ENCODE peak calls at places on chromosomes 12 and 14, in five cellular contexts. D is left ventricle myocardium inferior, T is left lung, E is hepatocyte, V is PC-3. G is an unnamed sample.

GRCh38 chr12:65941388-65941787 is 117.1 kb downstream of the HMGA2 start:
- DNase-seq in E (no peak), D (no peak), T (no peak), V (peak; percentile 84), G (no peak)

GRCh38 chr12:120847392-120848157 is 56.6 kb downstream of the SPPL3 start:
- DNase-seq in T (no peak), E (no peak), V (peak; percentile 34), D (no peak), G (no peak)

GRCh38 chr12:88793091-88793490 is 212.8 kb upstream of the KITLG start:
- DNase-seq in T (no peak), V (peak; percentile 17), D (no peak), E (no peak), G (no peak)

GRCh38 chr14:53529519-53529918 is 376.4 kb upstream of the DDHD1 start:
- DNase-seq in T (no peak), D (no peak), V (no peak), E (no peak), G (no peak)

GRCh38 chr12:5806376-5807089 is 138.5 kb downstream of the ANO2 start:
- DNase-seq in E (no peak), D (no peak), T (no peak), V (peak; percentile 66), G (no peak)

GRCh38 chr14:102200690-102201368 is 61.1 kb downstream of the WDR20 start:
- DNase-seq in D (no peak), V (no peak), T (no peak), E (no peak), G (no peak)

GRCh38 chr12:77122236-77122635 is 56.9 kb upstream of the E2F7 start:
- DNase-seq in T (no peak), D (no peak), V (peak; percentile 90), E (peak; percentile 30), G (no peak)

GRCh38 chr12:6927999-6928702 is 392 bp downstream of the ATN1 start:
- DNase-seq in V (no peak), E (peak; percentile 58), D (no peak), T (peak; percentile 81), G (no peak)

GRCh38 chr12:71415336-71416231 is 24.0 kb upstream of the LGR5 start:
- DNase-seq in T (no peak), D (no peak), V (peak; percentile 81), E (peak; percentile 80), G (no peak)

GRCh38 chr14:31934767-31935266 is 142.3 kb upstream of the ARHGAP5 start:
- DNase-seq in E (peak; percentile 78), V (peak; percentile 61), D (peak; percentile 26), T (no peak), G (no peak)

GRCh38 chr14:74207943-74208342 is 31.3 kb upstream of the VSX2 start:
- DNase-seq in T (no peak), V (peak; percentile 38), D (no peak), E (no peak), G (no peak)

GRCh38 chr12:8822298-8822697 is at the start of gene A2ML1:
- DNase-seq in V (peak; percentile 72), T (no peak), E (no peak), D (no peak), G (no peak)

GRCh38 chr12:105036937-105037649 is 47.2 kb downstream of the ALDH1L2 start:
- DNase-seq in V (peak; percentile 25), E (no peak), T (no peak), D (no peak), G (no peak)

GRCh38 chr12:65232490-65233077 is 45.9 kb upstream of the MSRB3 start:
- DNase-seq in D (no peak), T (no peak), E (peak; percentile 8), V (peak; percentile 45), G (no peak)

GRCh38 chr14:78254911-78255431 is 84.8 kb downstream of the NRXN3 start:
- DNase-seq in E (no peak), T (no peak), D (no peak), V (peak; percentile 18), G (no peak)

GRCh38 chr12:32877670-32878459 is 18.7 kb downstream of the PKP2 start:
- DNase-seq in V (no peak), D (peak; percentile 80), E (no peak), T (peak; percentile 79), G (no peak)

GRCh38 chr12:53381739-53382630 is 2.0 kb downstream of the SP1 start:
- DNase-seq in E (peak; percentile 54), V (peak; percentile 72), T (no peak), D (peak; percentile 34), G (no peak)

GRCh38 chr14:59435106-59435505 is 30.1 kb downstream of the GPR135 start:
- DNase-seq in D (no peak), E (no peak), T (no peak), V (no peak), G (no peak)

GRCh38 chr14:25516838-25517237 is 466.9 kb upstream of the STXBP6 start:
- DNase-seq in E (no peak), T (no peak), D (no peak), V (no peak), G (no peak)

GRCh38 chr12:50979369-50980052 is 27.2 kb downstream of the HIGD1C start:
- DNase-seq in V (no peak), D (no peak), E (no peak), T (no peak), G (no peak)

GRCh38 chr14:50615056-50615455 is 53.0 kb downstream of the SAV1 start:
- DNase-seq in E (no peak), D (no peak), T (no peak), V (no peak), G (no peak)

GRCh38 chr12:128755565-128755964 is 68.2 kb downstream of the SLC15A4 start:
- DNase-seq in D (no peak), E (no peak), T (no peak), V (peak; percentile 37), G (no peak)

GRCh38 chr14:70981005-70981952 is 74.0 kb downstream of the PCNX1 start:
- DNase-seq in T (no peak), V (peak; percentile 41), D (no peak), E (no peak), G (no peak)

GRCh38 chr12:127479256-127479655 is 787.7 kb upstream of the TMEM132C start:
- DNase-seq in E (no peak), D (no peak), V (no peak), T (no peak), G (no peak)

GRCh38 chr12:67681145-67681778 is 32.7 kb downstream of the DYRK2 start:
- DNase-seq in D (no peak), T (no peak), E (peak; percentile 47), V (peak; percentile 84), G (no peak)

GRCh38 chr12:58931518-58931917 is 11.2 kb upstream of the LRIG3 start:
- DNase-seq in T (no peak), E (no peak), D (no peak), V (no peak), G (no peak)
- TF ChIP-seq CTCF in T (no peak), E (no peak), D (no peak), V (peak; percentile 34), G (no peak)

GRCh38 chr12:123621619-123622530 is 11.6 kb downstream of the EIF2B1 start:
- DNase-seq in V (no peak), E (no peak), D (no peak), T (no peak), G (no peak)
- H3K36me3 ChIP-seq in V (peaks cover 70% of the 10 kb centered on the region), E (no peaks in the 10 kb centered on the region), D (peaks cover 96% of the 10 kb centered on the region), T (peaks cover 100% of the 10 kb centered on the region), G (no peaks in the 10 kb centered on the region)

DNA sequence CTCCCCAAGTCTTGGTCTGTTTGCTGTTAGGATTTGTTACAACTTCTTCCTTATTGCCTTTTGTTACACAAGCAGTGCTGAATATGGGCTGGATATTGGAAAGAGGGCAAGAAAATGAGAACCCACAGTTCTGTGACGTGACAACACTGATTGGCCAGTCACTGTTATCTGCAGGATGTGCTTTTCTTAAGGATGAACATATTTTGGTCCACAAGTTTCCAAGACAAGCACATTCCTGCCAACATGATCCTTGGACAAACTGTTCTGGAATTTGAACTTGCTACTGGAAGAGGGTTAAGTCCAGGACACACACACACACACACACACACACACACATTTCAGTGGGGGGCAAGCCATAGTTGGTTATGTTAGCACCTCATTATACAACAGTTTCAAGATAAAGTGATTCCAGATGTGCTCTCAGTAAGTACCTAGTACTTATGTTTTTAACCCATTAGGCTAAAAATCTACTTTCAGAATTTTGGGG is 16.6 kb upstream of the SLC38A2 start:
- DNase-seq in E (no peak), V (no peak), D (no peak), T (no peak), G (no peak)
- H3K4me1 ChIP-seq in E (peaks cover 55% of the 10 kb centered on the region), V (peaks cover 86% of the 10 kb centered on the region), D (peaks cover 54% of the 10 kb centered on the region), T (peaks cover 43% of the 10 kb centered on the region), G (peaks cover 4% of the 10 kb centered on the region)

GRCh38 chr14:52422650-52423356 is 108.7 kb downstream of the PTGER2 start:
- DNase-seq in V (no peak), D (no peak), E (no peak), T (no peak), G (no peak)
- TF ChIP-seq CTCF in V (no peak), D (no peak), E (no peak), T (no peak), G (no peak)

DNA sequence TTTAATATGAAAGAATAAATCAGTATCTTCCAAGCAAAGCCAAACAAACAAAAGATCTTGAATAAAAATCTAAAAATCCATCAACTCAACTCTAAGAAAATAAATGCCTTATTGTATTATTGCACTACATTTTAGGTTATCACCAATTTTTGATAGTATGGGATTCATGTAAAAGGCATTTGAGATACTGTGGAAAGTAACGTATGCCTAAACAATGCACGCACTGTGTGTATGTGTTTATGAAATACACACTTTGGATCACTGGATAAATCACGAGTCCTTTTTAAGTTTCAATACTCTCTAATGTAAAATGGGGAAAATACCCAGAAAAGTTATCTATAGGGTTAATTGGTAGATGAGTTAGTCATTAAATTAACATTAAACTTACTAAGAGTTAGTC is 17.7 kb downstream of the WBP11 start:
- DNase-seq in E (no peak), T (no peak), D (no peak), V (no peak), G (no peak)
- H3K36me3 ChIP-seq in E (no peaks in the 10 kb centered on the region), T (peaks cover 61% of the 10 kb centered on the region), D (peaks cover 63% of the 10 kb centered on the region), V (peaks cover 20% of the 10 kb centered on the region), G (peaks cover 51% of the 10 kb centered on the region)

G was measured in right lobe of liver.